ENCODE peak calls at places on chromosomes 5 and 9, in five cellular contexts. K is ovary, L is GM13976, F is fibroblast of the aortic adventitia, O is left ventricle myocardium inferior. Q is an unnamed sample.

GRCh38 chr5:86766103-86766502 is 148.4 kb downstream of the COX7C start:
- DNase-seq in L (no peak), K (no peak), O (no peak), F (no peak), Q (no peak)

GRCh38 chr5:36688722-36689121 is 82.3 kb downstream of the SLC1A3 start:
- DNase-seq in K (no peak), L (no peak), O (no peak), F (no peak), Q (no peak)

GRCh38 chr5:180160822-180161221 is 48.2 kb downstream of the RASGEF1C start:
- DNase-seq in F (no peak), L (peak), O (no peak), K (no peak), Q (no peak)

GRCh38 chr5:139871624-139872023 is 76.0 kb downstream of the PSD2 start:
- DNase-seq in F (no peak), K (no peak), O (no peak), L (no peak), Q (no peak)

GRCh38 chr5:176882566-176882900 is 16.6 kb downstream of the HK3 start:
- DNase-seq in K (no peak), L (no peak), O (no peak), F (peak), Q (no peak)

GRCh38 chr5:125083932-125084331 is 337.5 kb upstream of the ZNF608 start:
- DNase-seq in K (no peak), L (no peak), O (no peak), F (peak), Q (no peak)

GRCh38 chr5:147892696-147893296 is 13.5 kb downstream of the C5orf46 start:
- DNase-seq in O (no peak), F (peak), L (no peak), K (no peak), Q (no peak)

GRCh38 chr5:116922532-116922931 is 347.9 kb upstream of the SEMA6A start:
- DNase-seq in F (no peak), O (no peak), L (no peak), K (no peak), Q (peak)

GRCh38 chr9:31799953-31800609 is 584.4 kb upstream of the ACO1 start:
- DNase-seq in K (no peak), F (peak), L (no peak), O (no peak), Q (no peak)

GRCh38 chr9:73176450-73176875 is 24.8 kb downstream of the ANXA1 start:
- DNase-seq in O (no peak), F (peak), L (no peak), K (no peak), Q (no peak)

GRCh38 chr5:78046006-78046405 is 248.5 kb downstream of the AP3B1 start:
- DNase-seq in L (no peak), F (no peak), O (no peak), K (no peak), Q (no peak)

DNA sequence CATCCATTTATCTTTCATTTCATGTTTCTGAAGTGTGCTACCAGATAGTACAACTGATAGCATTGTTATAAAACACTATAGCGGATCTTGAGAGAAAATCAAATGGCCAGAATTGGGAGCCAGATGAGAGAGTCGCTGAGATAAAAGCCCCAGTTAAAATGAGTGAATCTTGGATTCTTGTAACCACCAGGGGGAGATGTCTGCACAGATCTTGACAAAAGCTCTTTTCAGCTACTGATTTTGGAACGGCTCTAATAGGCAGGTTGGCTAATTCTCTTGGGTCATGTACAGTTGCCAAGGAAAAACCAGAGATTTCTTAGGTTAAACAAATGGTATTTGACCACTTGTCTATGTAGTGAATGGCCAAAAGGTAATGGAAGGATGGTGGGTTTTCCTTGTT is 21.7 kb downstream of the F2RL2 start:
- DNase-seq in K (no peak), O (no peak), F (peak), L (peak), Q (peak)
- TF ChIP-seq CTCF in K (peak), O (peak), F (peak), L (peak), Q (peak)

GRCh38 chr9:35754264-35754663 is at the start of gene MSMP:
- DNase-seq in O (no peak), F (no peak), K (no peak), L (no peak), Q (no peak)
- TF ChIP-seq CTCF in O (no peak), F (no peak), K (no peak), L (no peak), Q (no peak)

GRCh38 chr5:65203746-65204145 is 278.0 kb downstream of the ADAMTS6 start:
- DNase-seq in F (peak), L (no peak), O (no peak), K (no peak), Q (no peak)

GRCh38 chr5:65209341-65209740 is 272.4 kb downstream of the ADAMTS6 start:
- DNase-seq in L (no peak), K (no peak), F (peak), O (no peak), Q (no peak)

GRCh38 chr5:65199988-65200668 is 281.6 kb downstream of the ADAMTS6 start:
- DNase-seq in O (no peak), L (no peak), F (peak), K (no peak), Q (no peak)

GRCh38 chr5:65205016-65205415 is 276.7 kb downstream of the ADAMTS6 start:
- DNase-seq in L (no peak), O (no peak), F (peak), K (no peak), Q (no peak)
- TF ChIP-seq CTCF in L (no peak), O (no peak), F (no peak), K (no peak), Q (no peak)

DNA sequence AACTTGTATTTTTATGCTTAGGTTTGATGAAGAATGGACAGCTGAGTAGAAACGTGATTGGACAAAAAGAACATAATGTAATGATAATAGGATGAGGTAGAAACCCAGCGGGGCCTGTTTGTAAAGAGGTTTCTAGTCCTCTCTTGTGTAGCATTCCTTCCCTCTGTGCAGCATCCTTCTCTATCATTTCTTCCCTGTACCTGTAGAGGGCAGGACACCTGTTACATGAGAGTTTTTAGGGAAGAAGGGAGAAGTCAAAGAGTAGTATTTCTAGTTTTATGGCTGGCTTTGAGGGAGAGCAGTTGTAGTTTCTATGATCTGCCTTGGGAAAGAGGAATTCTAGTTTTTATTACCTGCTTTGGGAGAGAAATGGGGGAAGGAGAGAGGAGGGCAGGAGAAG is 162.1 kb upstream of the FST start:
- DNase-seq in L (no peak), K (no peak), O (no peak), F (no peak), Q (no peak)
- TF ChIP-seq CTCF in L (no peak), K (no peak), O (no peak), F (no peak), Q (no peak)

DNA sequence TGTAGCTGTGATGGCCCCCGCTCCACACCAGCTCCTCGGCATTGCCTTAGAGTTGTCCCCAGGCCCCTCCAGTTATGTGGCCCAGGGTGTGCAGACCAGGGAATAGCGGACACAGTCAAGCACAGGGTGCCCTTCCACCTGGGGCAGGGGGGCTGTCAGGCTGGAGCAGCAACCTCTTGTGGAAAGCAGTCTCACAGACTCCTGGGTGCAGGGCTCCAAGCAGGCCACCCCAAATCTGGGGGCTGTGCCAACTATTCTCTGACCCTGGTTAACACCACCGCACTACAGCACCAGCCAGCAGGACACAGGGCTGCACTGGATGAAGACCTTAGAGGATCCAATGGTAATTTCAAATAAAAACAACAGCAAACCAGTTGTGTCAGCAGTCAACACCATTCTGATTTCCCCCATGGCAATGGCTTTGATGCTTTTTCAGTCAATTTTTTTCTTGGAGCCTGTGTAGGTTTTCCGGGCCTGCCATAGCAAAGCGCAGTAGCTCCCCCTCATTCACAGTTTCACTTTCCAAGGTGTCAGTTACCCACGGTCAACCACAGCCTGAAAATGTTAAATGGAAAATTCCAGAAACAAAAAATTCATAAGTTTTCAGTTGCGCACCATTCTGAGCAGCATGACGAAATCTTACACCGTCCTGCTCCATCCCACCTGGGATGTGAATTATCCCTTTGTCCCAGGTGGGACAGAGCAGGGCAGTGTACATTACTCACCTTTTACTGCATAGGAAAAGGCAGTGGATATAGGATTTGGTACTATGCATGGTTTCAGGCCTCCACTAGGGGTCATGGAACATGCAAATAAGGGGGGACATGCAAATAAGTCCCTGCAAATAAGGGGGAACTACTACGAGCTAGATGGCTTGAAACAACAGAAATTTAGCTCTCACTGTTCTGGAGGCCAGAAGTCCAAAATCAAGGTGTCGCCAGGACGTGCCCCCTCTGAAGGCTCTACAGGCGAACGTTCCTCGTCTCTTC is 49.0 kb downstream of the C5orf15 start:
- DNase-seq in O (no peak), K (no peak), L (no peak), F (no peak), Q (no peak)
- TF ChIP-seq CTCF in O (no peak), K (no peak), L (no peak), F (peak), Q (no peak)

GRCh38 chr9:128150594-128151342 is 1.5 kb downstream of the LCN2 start:
- DNase-seq in F (no peak), L (no peak), O (no peak), K (peak), Q (no peak)
- TF ChIP-seq CTCF in F (peak), L (no peak), O (peak), K (no peak), Q (peak)

GRCh38 chr5:141637693-141638419 is 1.1 kb downstream of the RELL2 start:
- DNase-seq in O (peak), K (peak), L (peak), F (peak), Q (peak)
- TF ChIP-seq CTCF in O (peak), K (no peak), L (peak), F (peak), Q (peak)

GRCh38 chr5:126178521-126178920 is 244.7 kb upstream of the GRAMD2B start:
- DNase-seq in L (no peak), K (no peak), O (no peak), F (peak), Q (no peak)
- TF ChIP-seq CTCF in L (no peak), K (no peak), O (no peak), F (no peak), Q (no peak)

GRCh38 chr9:107172160-107172978 is 110.7 kb upstream of the RAD23B start:
- DNase-seq in O (peak), K (peak), L (peak), F (peak), Q (peak)
- TF ChIP-seq CTCF in O (peak), K (peak), L (peak), F (peak), Q (peak)

DNA sequence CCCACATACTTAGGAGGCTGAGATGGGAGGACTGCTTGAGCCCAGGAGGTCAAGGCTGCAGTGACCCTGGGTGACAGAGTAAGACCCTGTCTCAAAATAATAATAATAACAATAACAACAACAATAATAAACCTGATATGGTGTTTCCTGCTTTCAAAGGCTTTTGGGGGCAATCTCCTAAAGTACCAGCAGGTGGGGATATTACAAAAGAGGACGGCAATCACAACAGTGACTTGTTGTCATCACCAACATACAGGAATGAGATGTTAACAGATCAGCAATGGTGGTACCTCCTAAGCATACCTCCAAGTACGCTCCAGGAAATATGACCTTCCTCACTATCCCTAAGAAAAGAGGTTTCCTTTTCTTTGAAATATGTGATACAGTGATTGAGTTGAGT is 91.1 kb upstream of the RNF180 start:
- DNase-seq in K (no peak), O (no peak), L (peak), F (peak), Q (peak)
- TF ChIP-seq CTCF in K (no peak), O (peak), L (peak), F (peak), Q (peak)

Q was measured in GM10248.